ENCODE peak calls at places on chromosomes 12 and 14, in seven cellular contexts. L is aorta, P is GM23338, F is Peyer's patch, A is A549, N is body of pancreas, Q is left ventricle myocardium inferior. E is an unnamed sample. For H3K4me1, the result is how much of the 10 kb centered on the place peaks cover.

GRCh38 chr12:132021031-132021871 is 71.5 kb downstream of the EP400 start:
- DNase-seq in A (no peak), Q (no peak), F (no peak), P (no peak), L (peak), N (no peak), E (no peak)

GRCh38 chr14:20684662-20685456 is 499 bp downstream of the RNASE4 start:
- DNase-seq in N (peak), L (peak), P (peak), A (peak), F (no peak), Q (no peak), E (no peak)

GRCh38 chr14:59576332-59577294 is at the start of gene CCDC175:
- DNase-seq in L (peak), F (peak), N (peak), P (peak), Q (peak), A (peak), E (peak)

GRCh38 chr14:95562892-95563685 is 28.2 kb downstream of the GLRX5 start:
- DNase-seq in L (no peak), Q (no peak), N (no peak), P (no peak), A (no peak), F (no peak), E (no peak)

GRCh38 chr14:40129162-40129561 is 696.9 kb upstream of the FBXO33 start:
- DNase-seq in L (no peak), A (no peak), Q (no peak), N (no peak), F (no peak), P (no peak), E (no peak)

GRCh38 chr14:34056081-34056480 is 105.2 kb upstream of the EGLN3 start:
- DNase-seq in L (no peak), A (no peak), F (no peak), P (no peak), N (no peak), Q (no peak), E (no peak)

GRCh38 chr14:33452982-33453381 is 497.9 kb downstream of the EGLN3 start:
- DNase-seq in Q (no peak), A (no peak), N (no peak), F (no peak), P (no peak), L (no peak), E (no peak)

GRCh38 chr12:123971770-123972447 is 722 bp downstream of the CCDC92 start:
- DNase-seq in Q (peak), N (peak), F (peak), P (peak), L (no peak), A (peak), E (peak)

GRCh38 chr14:24377660-24378059 is 9.7 kb downstream of the NFATC4 start:
- DNase-seq in A (no peak), Q (no peak), P (peak), L (no peak), F (no peak), N (no peak), E (no peak)

GRCh38 chr12:121513464-121514183 is 67.2 kb downstream of the KDM2B start:
- DNase-seq in P (peak), L (no peak), Q (no peak), F (peak), A (peak), N (peak), E (no peak)

GRCh38 chr12:104877107-104877705 is 80.9 kb downstream of the SLC41A2 start:
- DNase-seq in P (peak), A (peak), N (peak), Q (no peak), L (no peak), F (peak), E (peak)

GRCh38 chr12:130198026-130198662 is 35.9 kb downstream of the FZD10 start:
- DNase-seq in F (no peak), L (no peak), Q (no peak), A (no peak), P (no peak), N (no peak), E (no peak)

GRCh38 chr12:573226-573625 is 90.0 kb downstream of the NINJ2 start:
- DNase-seq in N (no peak), A (no peak), Q (peak), F (no peak), L (no peak), P (no peak), E (no peak)

GRCh38 chr14:64569108-64570045 is 19.6 kb downstream of the PPP1R36 start:
- DNase-seq in P (peak), N (peak), Q (peak), F (no peak), A (peak), L (peak), E (no peak)

GRCh38 chr12:6697584-6698351 is 2.8 kb downstream of the PIANP start:
- DNase-seq in L (no peak), Q (no peak), F (no peak), A (peak), P (peak), N (peak), E (peak)

GRCh38 chr12:99390707-99391106 is 256.8 kb upstream of the GARIN6 start:
- DNase-seq in Q (no peak), F (no peak), A (peak), N (peak), L (peak), P (peak), E (no peak)

GRCh38 chr12:132130690-132131089 is 13.4 kb downstream of the DDX51 start:
- DNase-seq in A (no peak), P (no peak), Q (no peak), F (no peak), L (no peak), N (no peak), E (no peak)

GRCh38 chr12:117890137-117890536 is 78.7 kb downstream of the KSR2 start:
- DNase-seq in Q (no peak), L (no peak), N (no peak), P (peak), F (no peak), A (peak), E (no peak)

GRCh38 chr12:75759842-75760260 is 248.4 kb upstream of the KRR1 start:
- DNase-seq in A (no peak), F (no peak), L (no peak), N (no peak), Q (no peak), P (no peak), E (no peak)

GRCh38 chr12:107133462-107133861 is 40.1 kb upstream of the CRY1 start:
- DNase-seq in F (no peak), A (no peak), P (no peak), Q (no peak), L (no peak), N (no peak), E (no peak)

GRCh38 chr12:121926874-121927706 is 8.7 kb downstream of the CFAP251 start:
- DNase-seq in L (no peak), N (no peak), Q (no peak), F (peak), P (peak), A (no peak), E (no peak)

GRCh38 chr12:57430117-57430930 is 519 bp downstream of the R3HDM2 start:
- DNase-seq in A (peak), N (peak), P (peak), L (peak), F (peak), Q (peak), E (no peak)

GRCh38 chr14:57656853-57657252 is 163.2 kb upstream of the CCDC198 start:
- DNase-seq in Q (no peak), P (no peak), A (no peak), L (no peak), N (no peak), F (no peak), E (no peak)

GRCh38 chr12:123278150-123278627 is 6.5 kb upstream of the CDK2AP1 start:
- DNase-seq in Q (no peak), P (no peak), L (no peak), N (no peak), A (no peak), F (no peak), E (no peak)

DNA sequence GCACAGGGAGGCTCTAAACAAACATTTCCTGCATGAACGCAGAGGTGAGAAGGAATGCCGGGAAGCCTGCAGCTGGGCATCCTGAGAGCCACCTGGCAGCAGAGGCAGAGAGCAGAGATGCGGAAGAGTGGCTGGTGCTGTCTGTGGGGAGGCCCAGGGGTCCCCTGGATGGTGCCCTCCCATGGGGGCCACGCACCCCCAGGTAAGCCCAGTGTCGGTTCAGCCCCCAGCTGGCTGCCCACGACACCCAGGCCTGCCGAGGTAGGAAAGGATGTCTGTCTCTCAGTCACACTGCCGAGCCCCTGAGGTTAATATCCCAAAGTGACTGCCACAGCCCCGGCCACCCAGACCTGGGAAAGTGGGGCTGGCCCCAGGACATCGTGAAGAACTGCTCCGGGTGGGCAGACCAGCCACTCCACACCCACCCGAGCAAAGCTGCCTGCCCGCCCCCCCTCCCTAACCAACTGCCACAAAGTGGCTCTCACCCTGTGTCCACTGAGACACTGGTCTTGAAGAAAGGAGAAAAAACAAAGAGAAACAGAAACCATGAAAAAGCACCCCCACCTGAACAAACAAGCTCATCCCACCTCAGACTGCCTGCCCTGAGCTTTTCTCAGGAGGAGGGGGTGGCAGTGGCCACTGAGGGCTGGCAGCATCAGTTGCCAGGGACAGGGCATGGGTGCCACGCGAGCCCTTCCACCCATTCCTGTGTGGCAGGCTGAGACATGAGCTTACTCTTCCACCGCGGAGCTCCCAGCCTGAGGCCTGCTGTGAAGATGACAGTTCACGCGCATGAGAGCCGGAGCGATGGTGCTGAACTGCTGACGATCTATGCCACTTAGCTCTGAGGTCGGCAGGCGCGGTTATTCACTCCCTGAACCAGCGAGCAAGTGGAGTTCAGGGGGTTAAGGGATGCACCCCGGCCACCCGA is 40.8 kb downstream of the CCDC88C start:
- DNase-seq in Q (no peak), L (no peak), A (no peak), P (no peak), N (no peak), F (no peak), E (no peak)
- H3K4me1 ChIP-seq in Q (half or more), L (under half), A (under half), P (under half), N (under half), F (under half), E (half or more)

GRCh38 chr12:101884174-101884573 is 6.8 kb downstream of the DRAM1 start:
- DNase-seq in Q (no peak), F (no peak), P (no peak), N (no peak), A (no peak), L (no peak), E (no peak)
- H3K27ac ChIP-seq in Q (no peak), F (no peak), P (no peak), N (no peak), A (no peak), L (no peak), E (no peak)

GRCh38 chr12:93134893-93135285 is 205.8 kb upstream of the EEA1 start:
- DNase-seq in L (no peak), A (no peak), P (no peak), Q (no peak), F (no peak), N (no peak), E (no peak)

GRCh38 chr12:93130371-93131049 is 201.4 kb upstream of the EEA1 start:
- DNase-seq in Q (no peak), P (no peak), F (no peak), N (no peak), A (no peak), L (no peak), E (no peak)

GRCh38 chr12:93134175-93134574 is 205.1 kb upstream of the EEA1 start:
- DNase-seq in F (no peak), Q (no peak), P (no peak), N (no peak), A (no peak), L (no peak), E (no peak)

GRCh38 chr12:93135286-93136239 is 206.5 kb upstream of the EEA1 start:
- DNase-seq in N (no peak), A (no peak), L (no peak), P (no peak), Q (no peak), F (no peak), E (no peak)

DNA sequence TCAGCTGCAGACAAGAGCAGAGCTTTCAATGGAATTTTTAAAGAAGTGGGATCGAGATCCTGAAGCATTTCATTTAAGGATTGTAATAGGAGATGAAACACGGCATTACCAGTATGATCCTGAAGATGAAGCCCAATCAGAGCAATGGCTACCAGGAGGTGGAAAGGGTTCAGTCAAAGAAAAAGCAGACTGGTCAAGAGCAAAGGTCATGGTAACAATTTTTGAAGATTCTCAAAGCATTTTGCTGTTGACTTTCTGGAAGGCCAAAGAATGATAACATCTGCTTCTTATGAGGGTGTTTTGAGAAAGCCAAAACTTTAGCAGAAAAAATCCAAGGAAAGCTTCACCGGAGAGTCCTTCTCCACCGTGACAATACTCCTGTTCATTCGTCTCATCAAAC is 204.3 kb upstream of the EEA1 start:
- DNase-seq in A (no peak), L (no peak), P (no peak), F (no peak), N (no peak), Q (no peak), E (no peak)
- H3K4me1 ChIP-seq in A (under half), L (under half), P (under half), F (under half), N (under half), Q (under half), E (under half)

DNA sequence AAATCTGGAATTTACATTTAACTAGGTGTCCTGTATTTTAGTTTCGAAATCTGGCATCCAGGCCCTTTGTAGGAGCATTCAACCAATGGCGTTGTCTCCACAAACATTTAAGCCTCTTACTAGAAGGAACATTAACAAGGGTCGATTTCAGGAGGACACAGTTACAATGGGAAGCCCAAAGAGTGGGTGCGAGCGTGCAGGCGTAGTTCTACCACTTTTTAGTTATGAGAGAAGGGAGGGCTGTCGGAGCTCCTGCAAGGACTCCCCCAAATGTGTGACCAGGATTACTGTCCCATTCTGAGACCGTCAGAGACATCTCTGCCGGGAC is 365 bp upstream of the ABHD4 start:
- DNase-seq in Q (no peak), P (no peak), F (no peak), A (no peak), N (no peak), L (no peak), E (no peak)
- H3K27ac ChIP-seq in Q (peak), P (peak), F (peak), A (peak), N (peak), L (no peak), E (peak)

DNA sequence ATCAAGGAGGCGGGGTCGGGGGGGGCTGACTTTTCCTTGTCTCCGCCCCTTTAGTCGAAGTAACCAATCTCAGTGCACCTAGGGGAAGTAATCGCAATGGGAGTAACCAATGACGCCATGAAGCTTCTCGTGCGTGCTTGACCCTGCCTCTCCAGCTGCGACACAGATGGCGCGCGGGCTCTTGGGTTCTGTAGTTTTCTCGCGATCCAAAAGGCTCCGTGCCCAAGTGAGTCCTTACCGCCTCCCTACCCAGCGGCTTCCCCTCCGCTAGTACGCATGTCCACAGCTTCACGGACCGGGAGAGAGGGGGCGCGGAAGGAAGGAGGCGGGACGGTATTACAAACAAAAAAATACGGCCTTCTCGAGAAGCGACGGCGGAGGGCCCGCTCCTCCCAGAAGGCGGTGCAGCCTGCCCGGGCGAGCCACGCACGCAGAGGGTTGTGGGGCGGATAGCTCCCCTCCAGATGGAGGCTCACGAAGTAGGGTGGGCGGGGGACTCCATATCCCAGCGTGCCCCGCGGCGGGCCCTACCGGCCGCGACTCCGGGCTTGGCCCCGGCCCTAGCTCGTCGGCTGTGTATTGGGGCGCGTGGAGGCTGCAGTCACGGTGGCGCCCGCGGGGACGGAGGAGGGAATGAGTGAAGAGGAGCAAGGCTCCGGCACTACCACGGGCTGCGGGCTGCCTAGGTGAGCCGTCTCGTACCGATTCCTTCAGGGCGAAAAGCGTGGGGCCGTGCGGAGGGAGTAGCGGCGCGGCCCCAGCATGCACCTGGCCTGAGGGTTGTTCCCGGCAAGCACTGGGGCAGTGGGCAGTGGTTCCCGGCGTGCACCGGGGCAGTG is at the start of gene TARBP2:
- DNase-seq in P (peak), A (peak), Q (peak), F (peak), N (peak), L (peak), E (peak)
- H3K4me1 ChIP-seq in P (under half), A (under half), Q (half or more), F (under half), N (under half), L (under half), E (under half)

DNA sequence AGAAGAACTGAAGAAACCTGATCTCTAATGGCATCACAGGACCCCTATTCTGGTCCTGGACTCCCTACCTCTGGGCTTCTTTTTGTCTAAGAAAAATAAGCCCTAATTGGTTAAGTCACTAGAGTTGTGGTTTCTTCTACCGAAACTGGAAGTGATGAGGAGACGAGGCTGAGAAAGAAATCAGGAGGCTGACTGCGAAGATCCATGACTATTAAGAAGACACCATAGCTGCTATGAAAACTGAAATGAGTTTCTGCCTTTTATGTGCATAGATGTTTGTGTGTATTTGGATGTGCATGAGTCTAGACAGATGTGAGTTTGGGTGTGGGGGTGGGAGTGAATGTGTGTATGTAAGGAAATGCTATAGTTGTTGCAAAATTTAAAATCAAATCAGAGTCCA is 95.1 kb downstream of the VCPKMT start:
- DNase-seq in Q (no peak), A (no peak), F (no peak), L (no peak), N (no peak), P (no peak), E (no peak)
- H3K27ac ChIP-seq in Q (no peak), A (no peak), F (no peak), L (no peak), N (no peak), P (no peak), E (no peak)